ENCODE peak calls at places on chromosomes 12 and 14, in six cellular contexts. One of them, this sample, is unnamed.

GRCh38 chr12:93007539-93007938 is 78.4 kb upstream of the EEA1 start:
- DNase-seq in progenitor cell of endocrine pancreas: no peak
- DNase-seq in stimulated activated CD4-positive, alpha-beta T cell treated with anti-CD3 and anti-CD28 coated beads, Interleukin-2, amount 100 ng/mL, for 48 hours: no peak
- DNase-seq in testis: no peak
- DNase-seq in H1: no peak
- DNase-seq in Ammon's horn: no peak
- DNase-seq in this sample: no peak

GRCh38 chr14:59310644-59311043 is 122.2 kb downstream of the DAAM1 start:
- DNase-seq in H1: no peak
- DNase-seq in testis: no peak
- DNase-seq in progenitor cell of endocrine pancreas: no peak
- DNase-seq in Ammon's horn: no peak
- DNase-seq in stimulated activated CD4-positive, alpha-beta T cell treated with anti-CD3 and anti-CD28 coated beads, Interleukin-2, amount 100 ng/mL, for 48 hours: no peak
- DNase-seq in this sample: no peak

GRCh38 chr14:54133896-54134295 is 177.3 kb upstream of the BMP4 start:
- DNase-seq in testis: no peak
- DNase-seq in H1: no peak
- DNase-seq in progenitor cell of endocrine pancreas: no peak
- DNase-seq in Ammon's horn: no peak
- DNase-seq in stimulated activated CD4-positive, alpha-beta T cell treated with anti-CD3 and anti-CD28 coated beads, Interleukin-2, amount 100 ng/mL, for 48 hours: no peak
- DNase-seq in this sample: no peak

GRCh38 chr14:29558516-29558915 is 369.1 kb downstream of the PRKD1 start:
- DNase-seq in Ammon's horn: no peak
- DNase-seq in H1: no peak
- DNase-seq in stimulated activated CD4-positive, alpha-beta T cell treated with anti-CD3 and anti-CD28 coated beads, Interleukin-2, amount 100 ng/mL, for 48 hours: no peak
- DNase-seq in progenitor cell of endocrine pancreas: no peak
- DNase-seq in testis: no peak
- DNase-seq in this sample: no peak

GRCh38 chr14:22419620-22420019 is 169.4 kb downstream of the DAD1 start:
- DNase-seq in testis: no peak
- DNase-seq in stimulated activated CD4-positive, alpha-beta T cell treated with anti-CD3 and anti-CD28 coated beads, Interleukin-2, amount 100 ng/mL, for 48 hours: no peak
- DNase-seq in Ammon's horn: no peak
- DNase-seq in H1: no peak
- DNase-seq in progenitor cell of endocrine pancreas: no peak
- DNase-seq in this sample: no peak

GRCh38 chr12:12473223-12473622 is 89.4 kb downstream of the DUSP16 start:
- DNase-seq in stimulated activated CD4-positive, alpha-beta T cell treated with anti-CD3 and anti-CD28 coated beads, Interleukin-2, amount 100 ng/mL, for 48 hours: no peak
- DNase-seq in testis: no peak
- DNase-seq in H1: no peak
- DNase-seq in progenitor cell of endocrine pancreas: no peak
- DNase-seq in Ammon's horn: no peak
- DNase-seq in this sample: no peak

GRCh38 chr14:31362746-31363145 is 57.6 kb downstream of the HEATR5A start:
- DNase-seq in stimulated activated CD4-positive, alpha-beta T cell treated with anti-CD3 and anti-CD28 coated beads, Interleukin-2, amount 100 ng/mL, for 48 hours: no peak
- DNase-seq in testis: no peak
- DNase-seq in progenitor cell of endocrine pancreas: no peak
- DNase-seq in H1: no peak
- DNase-seq in Ammon's horn: no peak
- DNase-seq in this sample: no peak

GRCh38 chr12:62772556-62772955 is 162.4 kb downstream of the PPM1H start:
- DNase-seq in testis: no peak
- DNase-seq in stimulated activated CD4-positive, alpha-beta T cell treated with anti-CD3 and anti-CD28 coated beads, Interleukin-2, amount 100 ng/mL, for 48 hours: no peak
- DNase-seq in Ammon's horn: no peak
- DNase-seq in H1: no peak
- DNase-seq in progenitor cell of endocrine pancreas: no peak
- DNase-seq in this sample: no peak

GRCh38 chr12:106010746-106011145 is 128.0 kb downstream of the NUAK1 start:
- DNase-seq in H1: no peak
- DNase-seq in testis: no peak
- DNase-seq in progenitor cell of endocrine pancreas: no peak
- DNase-seq in Ammon's horn: no peak
- DNase-seq in stimulated activated CD4-positive, alpha-beta T cell treated with anti-CD3 and anti-CD28 coated beads, Interleukin-2, amount 100 ng/mL, for 48 hours: no peak
- DNase-seq in this sample: no peak

This sample was measured in iPS DF 19.7.